ENCODE peak calls at places on chromosomes 2 and 18, in four cellular contexts. One of them, this sample, is unnamed.

GRCh38 chr2:140392824-140393223 is 1612.6 kb upstream of the NXPH2 start:
- DNase-seq in HepG2: peak
- DNase-seq in H1: no peak
- DNase-seq in GM12878: no peak
- DNase-seq in this sample: no peak

GRCh38 chr2:120535081-120535480 is 189.1 kb downstream of the INHBB start:
- DNase-seq in HepG2: no peak
- DNase-seq in GM12878: no peak
- DNase-seq in H1: no peak
- DNase-seq in this sample: no peak

GRCh38 chr2:83596592-83597339 is 862.3 kb downstream of the SUCLG1 start:
- DNase-seq in H1: no peak
- DNase-seq in HepG2: no peak
- DNase-seq in GM12878: no peak
- DNase-seq in this sample: no peak

GRCh38 chr2:68000170-68000825 is 62.5 kb downstream of the C1D start:
- DNase-seq in GM12878: no peak
- DNase-seq in HepG2: no peak
- DNase-seq in H1: no peak
- DNase-seq in this sample: no peak

GRCh38 chr18:13524054-13524453 is 202.3 kb downstream of the FAM210A start:
- DNase-seq in HepG2: no peak
- DNase-seq in H1: no peak
- DNase-seq in GM12878: no peak
- DNase-seq in this sample: no peak

GRCh38 chr2:197873293-197873701 is 68.9 kb downstream of the PLCL1 start:
- DNase-seq in GM12878: no peak
- DNase-seq in H1: no peak
- DNase-seq in HepG2: no peak
- DNase-seq in this sample: peak

GRCh38 chr2:229921101-229921891 is 513 bp downstream of the TRIP12 start:
- DNase-seq in H1: peak
- DNase-seq in GM12878: no peak
- DNase-seq in HepG2: peak
- DNase-seq in this sample: peak

GRCh38 chr18:27143580-27144287 is 41.4 kb downstream of the CHST9 start:
- DNase-seq in GM12878: no peak
- DNase-seq in H1: no peak
- DNase-seq in HepG2: peak
- DNase-seq in this sample: no peak

GRCh38 chr18:29164993-29165599 is 988.2 kb upstream of the CDH2 start:
- DNase-seq in H1: no peak
- DNase-seq in GM12878: no peak
- DNase-seq in HepG2: peak
- DNase-seq in this sample: no peak

GRCh38 chr2:166984188-166984587 is 95.9 kb downstream of the XIRP2 start:
- DNase-seq in HepG2: no peak
- DNase-seq in GM12878: no peak
- DNase-seq in H1: no peak
- DNase-seq in this sample: no peak

GRCh38 chr2:15160201-15160600 is 400.9 kb downstream of the NBAS start:
- DNase-seq in GM12878: no peak
- DNase-seq in H1: no peak
- DNase-seq in HepG2: no peak
- DNase-seq in this sample: no peak

GRCh38 chr2:188315750-188316149 is 24.1 kb downstream of the GULP1 start:
- DNase-seq in GM12878: no peak
- DNase-seq in H1: no peak
- DNase-seq in HepG2: no peak
- DNase-seq in this sample: no peak

GRCh38 chr2:223589901-223590300 is 12.3 kb downstream of the SCG2 start:
- DNase-seq in GM12878: no peak
- DNase-seq in H1: no peak
- DNase-seq in HepG2: no peak
- DNase-seq in this sample: no peak

GRCh38 chr2:20108655-20109396 is 57.4 kb upstream of the LAPTM4A start:
- DNase-seq in H1: no peak
- DNase-seq in GM12878: no peak
- DNase-seq in HepG2: peak
- DNase-seq in this sample: no peak

GRCh38 chr2:163291790-163292189 is 444.0 kb downstream of the FIGN start:
- DNase-seq in GM12878: no peak
- DNase-seq in HepG2: no peak
- DNase-seq in H1: no peak
- DNase-seq in this sample: no peak

GRCh38 chr2:164430166-164430783 is 191.0 kb downstream of the GRB14 start:
- DNase-seq in HepG2: peak
- DNase-seq in GM12878: no peak
- DNase-seq in H1: no peak
- DNase-seq in this sample: peak

GRCh38 chr18:9091066-9091476 is 11.4 kb upstream of the NDUFV2 start:
- DNase-seq in GM12878: no peak
- DNase-seq in HepG2: no peak
- DNase-seq in H1: no peak
- DNase-seq in this sample: no peak

GRCh38 chr2:226979004-226979403 is 143.2 kb downstream of the RHBDD1 start:
- DNase-seq in H1: no peak
- DNase-seq in GM12878: no peak
- DNase-seq in HepG2: no peak
- DNase-seq in this sample: no peak

GRCh38 chr2:121400206-121400605 is 115.2 kb upstream of the TFCP2L1 start:
- DNase-seq in HepG2: no peak
- DNase-seq in GM12878: no peak
- DNase-seq in H1: no peak
- DNase-seq in this sample: no peak

GRCh38 chr2:147346142-147346541 is 498.7 kb upstream of the ACVR2A start:
- DNase-seq in H1: no peak
- DNase-seq in GM12878: no peak
- DNase-seq in HepG2: no peak
- DNase-seq in this sample: no peak

GRCh38 chr2:60370835-60371618 is 182.4 kb downstream of the BCL11A start:
- DNase-seq in GM12878: no peak
- DNase-seq in HepG2: no peak
- DNase-seq in H1: no peak
- DNase-seq in this sample: no peak

GRCh38 chr18:35049111-35050003 is 8.1 kb downstream of the MAPRE2 start:
- DNase-seq in H1: no peak
- DNase-seq in GM12878: no peak
- DNase-seq in HepG2: no peak
- DNase-seq in this sample: no peak

GRCh38 chr2:75698928-75699327 is 11.8 kb downstream of the GCFC2 start:
- DNase-seq in HepG2: peak
- DNase-seq in H1: no peak
- DNase-seq in GM12878: no peak
- DNase-seq in this sample: no peak

GRCh38 chr2:175734679-175735078 is 267.4 kb downstream of the LNPK start:
- DNase-seq in HepG2: no peak
- DNase-seq in H1: no peak
- DNase-seq in GM12878: no peak
- DNase-seq in this sample: no peak

GRCh38 chr2:217069263-217070042 is 209.6 kb upstream of the TNP1 start:
- DNase-seq in HepG2: no peak
- DNase-seq in H1: no peak
- DNase-seq in GM12878: no peak
- DNase-seq in this sample: no peak

GRCh38 chr18:6781179-6781714 is 51.7 kb downstream of the ARHGAP28 start:
- DNase-seq in HepG2: no peak
- DNase-seq in GM12878: no peak
- DNase-seq in H1: no peak
- DNase-seq in this sample: no peak

GRCh38 chr2:88212251-88212790 is 42.2 kb downstream of the THNSL2 start:
- DNase-seq in GM12878: no peak
- DNase-seq in H1: peak
- DNase-seq in HepG2: peak
- DNase-seq in this sample: peak

GRCh38 chr2:175834472-175834871 is 167.6 kb downstream of the LNPK start:
- DNase-seq in GM12878: no peak
- DNase-seq in HepG2: no peak
- DNase-seq in H1: no peak
- DNase-seq in this sample: no peak

GRCh38 chr2:96090527-96090926 is 25.8 kb downstream of the ADRA2B start:
- DNase-seq in HepG2: no peak
- DNase-seq in GM12878: no peak
- DNase-seq in H1: peak
- DNase-seq in this sample: no peak

GRCh38 chr18:22170421-22171262 is 1.3 kb downstream of the GATA6 start:
- DNase-seq in HepG2: peak
- DNase-seq in H1: peak
- DNase-seq in GM12878: no peak
- DNase-seq in this sample: peak

GRCh38 chr2:234451852-234452625 is 44.8 kb downstream of the ARL4C start:
- DNase-seq in HepG2: no peak
- DNase-seq in H1: no peak
- DNase-seq in GM12878: no peak
- DNase-seq in this sample: no peak

GRCh38 chr2:120771556-120772208 is 36.0 kb downstream of the GLI2 start:
- DNase-seq in GM12878: no peak
- DNase-seq in H1: no peak
- DNase-seq in HepG2: no peak
- DNase-seq in this sample: no peak

GRCh38 chr2:172635548-172635947 is 79.7 kb downstream of the PDK1 start:
- DNase-seq in H1: no peak
- DNase-seq in HepG2: no peak
- DNase-seq in GM12878: no peak
- DNase-seq in this sample: no peak

GRCh38 chr2:220779918-220780317 is 792.2 kb downstream of the EPHA4 start:
- DNase-seq in GM12878: no peak
- DNase-seq in H1: no peak
- DNase-seq in HepG2: no peak
- DNase-seq in this sample: no peak

DNA sequence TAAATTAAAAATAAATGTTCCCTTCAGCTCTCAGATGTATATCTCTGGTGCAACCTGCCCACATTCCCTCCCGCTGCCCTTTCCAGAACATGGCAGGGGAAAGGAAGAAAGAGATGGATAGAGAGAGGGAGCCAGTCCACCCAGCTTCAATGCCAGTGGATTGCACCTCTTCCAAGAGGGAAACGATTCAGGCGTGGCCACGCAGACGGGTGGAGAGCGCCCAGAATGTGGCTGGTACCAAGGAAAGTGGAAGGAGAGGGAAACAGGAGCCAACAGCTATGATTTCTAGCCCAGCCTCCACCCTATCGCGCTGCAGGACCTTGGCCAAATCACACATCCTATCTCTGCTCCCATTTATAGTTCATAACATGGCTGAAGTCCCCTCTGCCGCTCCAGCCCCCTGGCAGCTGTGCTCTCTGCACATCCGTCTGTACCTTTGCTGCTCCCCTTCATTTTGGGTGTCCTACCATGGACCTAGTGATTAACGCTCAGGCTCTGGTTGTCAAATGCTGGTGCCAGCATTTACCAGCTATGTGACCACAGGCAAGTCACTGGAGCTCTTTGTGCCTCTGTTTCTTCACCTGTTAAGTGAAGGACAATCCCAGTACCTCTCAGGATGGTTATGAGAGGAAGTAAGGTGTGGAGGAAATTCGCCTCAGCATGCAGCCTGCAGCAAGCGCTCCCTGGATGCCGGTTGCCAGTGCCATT is 66.5 kb downstream of the SFXN5 start:
- DNase-seq in GM12878: no peak
- DNase-seq in HepG2: no peak
- DNase-seq in H1: peak
- DNase-seq in this sample: no peak
- TF ChIP-seq SP1 in GM12878: no peak
- TF ChIP-seq SP1 in HepG2: no peak
- TF ChIP-seq SP1 in H1: no peak
- TF ChIP-seq SP1 in this sample: no peak

DNA sequence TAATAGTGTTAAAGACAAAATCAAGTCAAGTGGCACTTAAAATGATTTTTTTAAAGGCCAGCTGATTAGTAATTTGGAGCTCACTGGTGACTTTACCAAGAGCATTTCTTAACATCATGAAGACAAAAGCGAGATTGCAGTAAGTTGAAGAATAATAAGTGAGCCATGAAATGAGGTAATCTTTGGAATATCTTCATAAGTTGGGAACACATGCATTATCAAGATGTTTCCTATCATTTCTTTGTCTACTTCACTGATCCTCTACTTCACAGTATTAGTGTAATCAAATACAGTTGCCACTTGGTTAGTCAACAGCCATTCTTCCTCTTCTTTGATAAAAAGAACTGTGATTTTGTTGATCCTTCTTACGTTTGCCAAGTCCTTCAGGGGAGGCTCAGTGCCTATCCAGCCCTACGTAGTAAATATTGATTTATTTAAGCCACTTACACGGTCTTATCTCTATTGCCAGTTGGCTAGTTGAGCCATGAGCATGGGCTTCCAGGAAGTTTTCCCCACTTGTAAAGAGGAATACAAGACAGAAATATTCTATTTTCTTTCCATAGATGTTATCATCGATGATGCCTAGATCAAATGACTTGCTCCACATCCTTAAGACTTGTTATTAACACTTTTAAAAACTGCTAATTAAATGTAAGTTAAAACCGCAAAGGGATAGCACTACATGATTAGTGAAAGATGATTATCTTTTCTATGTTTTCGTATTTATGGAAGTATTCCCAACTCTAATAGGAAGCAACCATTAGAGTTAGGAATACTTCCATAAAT is 46.1 kb downstream of the YES1 start:
- DNase-seq in GM12878: no peak
- DNase-seq in H1: no peak
- DNase-seq in HepG2: no peak
- DNase-seq in this sample: peak
- TF ChIP-seq SUZ12 in GM12878: no peak
- TF ChIP-seq SUZ12 in H1: no peak
- TF ChIP-seq SUZ12 in HepG2: no peak
- TF ChIP-seq SUZ12 in this sample: no peak

DNA sequence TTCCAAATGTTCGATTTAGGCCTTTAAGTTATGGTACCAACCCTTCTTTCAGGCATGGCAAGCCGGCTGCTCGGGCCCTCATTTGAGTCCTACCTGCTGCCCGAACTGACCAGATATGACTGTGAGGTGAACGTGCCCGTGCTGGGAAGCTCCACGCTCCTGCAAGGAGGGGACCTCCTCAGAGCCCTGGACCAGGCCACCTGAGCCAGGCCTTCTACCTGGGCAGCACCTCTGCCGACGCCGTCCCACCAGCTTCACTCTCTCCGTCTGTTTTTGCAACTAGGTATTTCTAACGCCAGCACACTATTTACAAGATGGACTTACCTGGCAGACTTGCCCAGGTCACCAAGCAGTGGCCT is 87.2 kb downstream of the EPAS1 start:
- DNase-seq in H1: no peak
- DNase-seq in HepG2: no peak
- DNase-seq in GM12878: no peak
- DNase-seq in this sample: no peak
- TF ChIP-seq SP1 in H1: no peak
- TF ChIP-seq SP1 in HepG2: no peak
- TF ChIP-seq SP1 in GM12878: no peak
- TF ChIP-seq SP1 in this sample: no peak

GRCh38 chr2:54503192-54503591 is 47.1 kb downstream of the SPTBN1 start:
- DNase-seq in GM12878: no peak
- DNase-seq in HepG2: peak
- DNase-seq in H1: peak
- DNase-seq in this sample: peak
- TF ChIP-seq SUZ12 in GM12878: no peak
- TF ChIP-seq SUZ12 in HepG2: no peak
- TF ChIP-seq SUZ12 in H1: no peak
- TF ChIP-seq SUZ12 in this sample: no peak

This sample was measured in HEK293T.